ENCODE peak calls at places on chromosomes 13 and 19, in five cellular contexts. T, X, N, Q and J are unnamed samples.

GRCh38 chr19:39553082-39553652 is 13.2 kb upstream of the EID2 start:
- DNase-seq in T (no peak), X (no peak), N (no peak), Q (no peak), J (no peak)

GRCh38 chr13:50075619-50076097 is 60.4 kb downstream of the KCNRG start:
- DNase-seq in T (no peak), X (peak), N (no peak), Q (no peak), J (no peak)

GRCh38 chr13:92074658-92075057 is 676.2 kb downstream of the GPC5 start:
- DNase-seq in T (peak), X (no peak), N (no peak), Q (peak), J (no peak)

GRCh38 chr19:19372656-19373416 is 32.6 kb upstream of the GATAD2A start:
- DNase-seq in T (peak), X (peak), N (no peak), Q (peak), J (no peak)

GRCh38 chr19:1725100-1726064 is 27.9 kb upstream of the ONECUT3 start:
- DNase-seq in T (peak), X (peak), N (peak), Q (peak), J (no peak)

GRCh38 chr13:112951674-112952371 is 17.2 kb upstream of the MCF2L start:
- DNase-seq in T (peak), X (no peak), N (no peak), Q (no peak), J (no peak)

GRCh38 chr13:21576424-21576823 is 27.5 kb downstream of the MICU2 start:
- DNase-seq in T (no peak), X (peak), N (no peak), Q (no peak), J (no peak)

GRCh38 chr13:106432636-106433035 is 102.8 kb downstream of the EFNB2 start:
- DNase-seq in T (no peak), X (no peak), N (no peak), Q (no peak), J (no peak)

GRCh38 chr13:57627663-57628062 is 3.9 kb upstream of the PCDH17 start:
- DNase-seq in T (peak), X (peak), N (no peak), Q (no peak), J (no peak)

GRCh38 chr13:99467764-99468163 is 33.5 kb upstream of the TM9SF2 start:
- DNase-seq in T (no peak), X (no peak), N (no peak), Q (no peak), J (no peak)

GRCh38 chr19:49792829-49793560 is 20.1 kb downstream of the FUZ start:
- DNase-seq in T (no peak), X (no peak), N (no peak), Q (no peak), J (no peak)

GRCh38 chr13:20788312-20788711 is 14.6 kb upstream of the EEF1AKMT1 start:
- DNase-seq in T (no peak), X (no peak), N (no peak), Q (no peak), J (no peak)